ENCODE peak calls at places on chromosomes 12 and 14, in six cellular contexts. S, G, L, F, C and J are unnamed samples.

GRCh38 chr12:52442600-52443061 is 8.5 kb upstream of the KRT75 start:
- DNase-seq in L (peak), S (no peak), G (peak), C (no peak), F (no peak), J (no peak)

GRCh38 chr12:24948452-24948815 is 467 bp downstream of the BCAT1 start:
- DNase-seq in F (no peak), C (no peak), S (no peak), G (peak), L (peak), J (no peak)

GRCh38 chr12:52524241-52524897 is 4.2 kb upstream of the KRT5 start:
- DNase-seq in L (no peak), C (no peak), S (no peak), G (no peak), F (no peak), J (no peak)

GRCh38 chr12:47725893-47726292 is 603 bp upstream of the ENDOU start:
- DNase-seq in C (no peak), L (no peak), F (no peak), G (peak), S (no peak), J (no peak)

GRCh38 chr14:98937712-98938505 is 334.1 kb downstream of the BCL11B start:
- DNase-seq in S (no peak), L (no peak), F (no peak), C (no peak), G (no peak), J (no peak)

GRCh38 chr12:131061041-131061806 is 107.5 kb downstream of the ADGRD1 start:
- DNase-seq in F (peak), S (no peak), G (no peak), L (no peak), C (no peak), J (no peak)

GRCh38 chr14:22393796-22394195 is 195.2 kb downstream of the DAD1 start:
- DNase-seq in G (no peak), C (no peak), S (no peak), L (no peak), F (no peak), J (no peak)

GRCh38 chr14:77186911-77187648 is 5.5 kb downstream of the TMEM63C start:
- DNase-seq in L (no peak), C (no peak), F (no peak), S (no peak), G (peak), J (no peak)

GRCh38 chr12:55931780-55932545 is 1.0 kb downstream of the DGKA start:
- DNase-seq in L (peak), S (no peak), G (peak), F (peak), C (peak), J (no peak)

GRCh38 chr14:23829736-23830474 is 123.7 kb upstream of the DHRS4 start:
- DNase-seq in G (peak), L (no peak), C (no peak), S (no peak), F (no peak), J (no peak)

GRCh38 chr14:70624972-70625371 is 16.7 kb upstream of the TTC9 start:
- DNase-seq in S (no peak), L (no peak), C (no peak), G (no peak), F (no peak), J (no peak)

GRCh38 chr14:25132094-25132493 is 82.1 kb upstream of the STXBP6 start:
- DNase-seq in F (no peak), L (no peak), C (no peak), S (no peak), G (no peak), J (no peak)

GRCh38 chr14:54698501-54698900 is 131.6 kb downstream of the SAMD4A start:
- DNase-seq in G (no peak), C (no peak), L (no peak), S (no peak), F (no peak), J (no peak)

GRCh38 chr14:61460853-61461611 is 139.7 kb downstream of the PRKCH start:
- DNase-seq in C (peak), G (peak), F (no peak), L (no peak), S (peak), J (peak)